ENCODE peak calls at places on chromosome 7, in six cellular contexts. O is GDM1; Z is NCI-H1417 treated with DMSO at 0.1 percent for 48 hours; P is naive B cell; L is stimulated activated CD4-positive, alpha-beta T cell treated with anti-CD3 and anti-CD28 coated beads, Interleukin-2, amount 100 ng/mL, for 24 hours; U is CD4-positive, alpha-beta memory T cell. K is an unnamed sample.

GRCh38 chr7:152148706-152149105 is 123.2 kb downstream of the GALNT11 start:
- DNase-seq in O (no peak), Z (no peak), P (no peak), L (no peak), U (no peak), K (no peak)

GRCh38 chr7:99139031-99139430 is 4.9 kb downstream of the SMURF1 start:
- DNase-seq in O (no peak), Z (no peak), P (no peak), L (no peak), U (no peak), K (no peak)

GRCh38 chr7:157010588-157011332 is at the start of gene MNX1:
- DNase-seq in O (peak), Z (peak), P (peak), L (peak), U (no peak), K (peak)

GRCh38 chr7:92737706-92738105 is 98.7 kb downstream of the CDK6 start:
- DNase-seq in O (no peak), Z (no peak), P (no peak), L (no peak), U (no peak), K (no peak)

GRCh38 chr7:37901236-37901827 is 15.3 kb downstream of the SFRP4 start:
- DNase-seq in O (no peak), Z (no peak), P (no peak), L (no peak), U (no peak), K (no peak)

GRCh38 chr7:17674166-17674955 is 265.9 kb downstream of the SNX13 start:
- DNase-seq in O (no peak), Z (no peak), P (no peak), L (no peak), U (no peak), K (no peak)

GRCh38 chr7:1897076-1897860 is 227.2 kb downstream of the ELFN1 start:
- DNase-seq in O (no peak), Z (no peak), P (no peak), L (no peak), U (peak), K (no peak)

GRCh38 chr7:69620063-69620462 is 21.8 kb downstream of the AUTS2 start:
- DNase-seq in O (no peak), Z (no peak), P (no peak), L (no peak), U (no peak), K (no peak)

GRCh38 chr7:137287651-137288258 is 55.8 kb downstream of the PTN start:
- DNase-seq in O (no peak), Z (no peak), P (no peak), L (no peak), U (no peak), K (no peak)

GRCh38 chr7:81299711-81300110 is 380.9 kb upstream of the SEMA3C start:
- DNase-seq in O (no peak), Z (no peak), P (no peak), L (no peak), U (no peak), K (no peak)